ENCODE peak calls at places on chromosomes 1 and 21, in five cellular contexts. S is HL-60, Z is cardiac fibroblast, B is heart right ventricle, P is stomach. H is an unnamed sample.

GRCh38 chr1:228278432-228278941 is 70.6 kb downstream of the OBSCN start:
- DNase-seq in S (no peak), Z (no peak), B (peak), P (no peak), H (peak)

GRCh38 chr1:43492816-43493215 is 37.9 kb upstream of the PTPRF start:
- DNase-seq in S (no peak), Z (peak), B (no peak), P (no peak), H (no peak)

GRCh38 chr1:145690587-145691558 is 16.3 kb downstream of the PDZK1 start:
- DNase-seq in S (no peak), Z (peak), B (no peak), P (no peak), H (no peak)

GRCh38 chr1:15966081-15966955 is 9.6 kb downstream of the ZBTB17 start:
- DNase-seq in S (peak), Z (peak), B (no peak), P (peak), H (no peak)

GRCh38 chr1:179867493-179868330 is 9.9 kb downstream of the TOR1AIP2 start:
- DNase-seq in S (peak), Z (peak), B (no peak), P (peak), H (no peak)

GRCh38 chr1:8684590-8684989 is 132.8 kb downstream of the RERE start:
- DNase-seq in S (no peak), Z (no peak), B (no peak), P (no peak), H (no peak)

GRCh38 chr1:93519196-93519825 is 71.4 kb downstream of the FNBP1L start:
- DNase-seq in S (no peak), Z (peak), B (no peak), P (no peak), H (no peak)

GRCh38 chr1:202439308-202439707 is 90.8 kb downstream of the PPP1R12B start:
- DNase-seq in S (no peak), Z (no peak), B (no peak), P (no peak), H (peak)

GRCh38 chr1:224542783-224543440 is 73.2 kb upstream of the CNIH3 start:
- DNase-seq in S (peak), Z (peak), B (no peak), P (no peak), H (no peak)

GRCh38 chr1:1599030-1599916 is 662 bp downstream of the FNDC10 start:
- DNase-seq in S (peak), Z (peak), B (peak), P (no peak), H (peak)

GRCh38 chr1:37265156-37265555 is 209.2 kb upstream of the ZC3H12A start:
- DNase-seq in S (no peak), Z (no peak), B (no peak), P (no peak), H (no peak)

GRCh38 chr21:41370840-41371697 is 9.2 kb downstream of the MX2 start:
- DNase-seq in S (no peak), Z (peak), B (no peak), P (no peak), H (no peak)

GRCh38 chr1:111161843-111162242 is 21.8 kb downstream of the CEPT1 start:
- DNase-seq in S (no peak), Z (peak), B (no peak), P (no peak), H (no peak)

GRCh38 chr1:41428736-41429640 is 55.5 kb downstream of the EDN2 start:
- DNase-seq in S (no peak), Z (no peak), B (no peak), P (no peak), H (no peak)

GRCh38 chr1:197774691-197775281 is 494 bp downstream of the DENND1B start:
- DNase-seq in S (peak), Z (peak), B (peak), P (peak), H (no peak)

GRCh38 chr1:193355179-193355578 is 168.8 kb upstream of the B3GALT2 start:
- DNase-seq in S (no peak), Z (peak), B (no peak), P (no peak), H (no peak)

GRCh38 chr1:83583351-83584014 is 415.4 kb downstream of the TTLL7 start:
- DNase-seq in S (no peak), Z (peak), B (no peak), P (no peak), H (no peak)

GRCh38 chr1:4161271-4162006 is 261.4 kb upstream of the C1orf174 start:
- DNase-seq in S (no peak), Z (no peak), B (no peak), P (no peak), H (no peak)

GRCh38 chr1:56188855-56189254 is 390.5 kb downstream of the PLPP3 start:
- DNase-seq in S (no peak), Z (no peak), B (no peak), P (no peak), H (no peak)

GRCh38 chr1:25051906-25052305 is 121.8 kb upstream of the RUNX3 start:
- DNase-seq in S (no peak), Z (no peak), B (no peak), P (no peak), H (no peak)

GRCh38 chr1:114177282-114177681 is 23.6 kb upstream of the SYT6 start:
- DNase-seq in S (no peak), Z (no peak), B (no peak), P (no peak), H (no peak)

GRCh38 chr1:84861516-84861915 is 31.5 kb downstream of the LPAR3 start:
- DNase-seq in S (no peak), Z (no peak), B (no peak), P (no peak), H (no peak)

GRCh38 chr1:116466810-116467557 is 93.9 kb downstream of the ATP1A1 start:
- DNase-seq in S (no peak), Z (no peak), B (no peak), P (no peak), H (no peak)

GRCh38 chr1:158445371-158445770 is 16.3 kb upstream of the OR10K1 start:
- DNase-seq in S (no peak), Z (no peak), B (no peak), P (no peak), H (no peak)

GRCh38 chr1:168465942-168466702 is 77.7 kb downstream of the XCL2 start:
- DNase-seq in S (peak), Z (peak), B (no peak), P (peak), H (no peak)

GRCh38 chr1:223667484-223668182 is 2.1 kb upstream of the CAPN8 start:
- DNase-seq in S (no peak), Z (no peak), B (no peak), P (no peak), H (no peak)

GRCh38 chr1:14095001-14095400 is 395.0 kb downstream of the PRDM2 start:
- DNase-seq in S (no peak), Z (peak), B (no peak), P (no peak), H (peak)

GRCh38 chr1:158053276-158053675 is 59.8 kb downstream of the KIRREL1 start:
- DNase-seq in S (no peak), Z (no peak), B (no peak), P (no peak), H (no peak)

GRCh38 chr1:9784508-9785133 is 39.1 kb downstream of the CLSTN1 start:
- DNase-seq in S (peak), Z (peak), B (no peak), P (peak), H (no peak)

GRCh38 chr1:39898648-39899603 is 2.8 kb downstream of the MYCL start:
- DNase-seq in S (no peak), Z (peak), B (no peak), P (peak), H (no peak)
- TF ChIP-seq CTCF in S (no peak), Z (no peak), B (no peak), P (no peak), H (no peak)

GRCh38 chr1:234606731-234607090 is 3.3 kb downstream of the IRF2BP2 start:
- DNase-seq in S (no peak), Z (no peak), B (no peak), P (no peak), H (no peak)

GRCh38 chr1:234607091-234608025 is 2.6 kb downstream of the IRF2BP2 start:
- DNase-seq in S (peak), Z (peak), B (peak), P (peak), H (no peak)

GRCh38 chr1:234604726-234605492 is 5.1 kb downstream of the IRF2BP2 start:
- DNase-seq in S (peak), Z (peak), B (no peak), P (no peak), H (no peak)

GRCh38 chr1:234605493-234605982 is 4.4 kb downstream of the IRF2BP2 start:
- DNase-seq in S (no peak), Z (no peak), B (no peak), P (no peak), H (no peak)

DNA sequence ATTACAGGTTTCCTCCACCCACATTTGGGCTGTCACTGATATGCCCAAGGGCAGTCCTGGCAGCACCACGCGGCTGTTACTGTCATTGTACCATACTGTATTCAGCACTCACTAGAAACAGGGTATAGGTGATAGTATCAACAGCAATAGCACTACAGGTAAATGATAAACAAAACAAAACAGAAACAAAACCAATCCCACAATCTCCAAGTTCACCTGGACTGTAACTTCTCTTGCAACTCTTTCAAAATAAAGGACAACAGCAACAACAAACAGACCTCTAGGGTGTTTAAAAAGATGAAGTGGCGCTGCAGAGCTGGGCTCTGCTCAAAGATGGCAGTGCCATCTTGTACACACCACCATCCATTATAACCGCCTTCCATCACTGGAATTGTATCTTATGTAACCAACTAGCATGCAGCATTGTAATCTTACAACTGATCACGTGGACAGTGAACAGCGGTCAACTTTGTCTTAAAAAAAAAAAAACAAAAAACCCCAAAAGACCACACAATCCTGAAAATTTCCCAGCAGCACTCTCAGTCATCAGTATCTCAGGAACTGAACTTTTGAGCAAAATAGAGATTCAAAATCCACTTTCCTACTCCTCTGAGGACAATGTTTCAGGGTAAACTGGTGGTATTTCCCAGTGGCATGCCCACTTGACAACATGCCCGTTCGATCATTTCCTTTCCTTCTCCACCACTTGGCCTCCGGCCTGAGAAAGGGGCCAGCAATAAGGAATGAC is 3.8 kb downstream of the IRF2BP2 start:
- DNase-seq in S (peak), Z (peak), B (peak), P (peak), H (no peak)
- TF ChIP-seq CTCF in S (no peak), Z (no peak), B (no peak), P (no peak), H (peak)

GRCh38 chr21:15761508-15762100 is 31.8 kb downstream of the USP25 start:
- DNase-seq in S (no peak), Z (no peak), B (no peak), P (peak), H (no peak)

GRCh38 chr21:15759469-15759868 is 29.7 kb downstream of the USP25 start:
- DNase-seq in S (no peak), Z (no peak), B (no peak), P (no peak), H (no peak)

GRCh38 chr21:15764878-15765277 is 35.1 kb downstream of the USP25 start:
- DNase-seq in S (no peak), Z (no peak), B (no peak), P (no peak), H (no peak)

GRCh38 chr21:15766952-15767603 is 37.3 kb downstream of the USP25 start:
- DNase-seq in S (no peak), Z (no peak), B (no peak), P (no peak), H (no peak)

GRCh38 chr21:15763359-15763758 is 33.6 kb downstream of the USP25 start:
- DNase-seq in S (no peak), Z (no peak), B (no peak), P (no peak), H (no peak)
- TF ChIP-seq CTCF in S (no peak), Z (no peak), B (no peak), P (no peak), H (no peak)

DNA sequence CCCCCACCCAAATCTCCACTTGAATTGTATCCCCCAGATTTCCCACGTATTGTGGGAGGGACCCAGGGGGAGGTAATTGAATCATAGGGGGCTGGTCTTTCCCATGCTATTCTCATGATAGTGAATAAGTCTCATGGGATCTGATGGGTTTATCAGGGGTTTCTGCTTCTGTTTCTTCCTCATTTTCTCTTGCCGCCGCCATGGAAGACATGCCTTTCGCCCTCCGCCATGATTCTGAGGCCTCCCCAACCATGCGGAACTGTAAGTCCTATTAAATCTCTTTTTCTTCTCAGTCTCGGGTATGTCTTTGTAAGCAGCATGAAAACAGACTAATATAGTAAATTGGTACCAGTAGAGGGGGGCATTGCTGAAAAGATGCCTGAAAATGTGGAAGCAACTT is 33.4 kb upstream of the ZNF496 start:
- DNase-seq in S (no peak), Z (no peak), B (no peak), P (no peak), H (no peak)
- TF ChIP-seq CTCF in S (no peak), Z (no peak), B (no peak), P (no peak), H (no peak)

GRCh38 chr1:47684518-47684917 is 246.7 kb downstream of the FOXD2 start:
- DNase-seq in S (no peak), Z (no peak), B (no peak), P (no peak), H (peak)

GRCh38 chr1:47685763-47686066 is 247.9 kb downstream of the FOXD2 start:
- DNase-seq in S (no peak), Z (no peak), B (no peak), P (no peak), H (no peak)

GRCh38 chr1:47686731-47687617 is 249.1 kb downstream of the FOXD2 start:
- DNase-seq in S (no peak), Z (no peak), B (no peak), P (peak), H (peak)

GRCh38 chr1:47683402-47683801 is 245.6 kb downstream of the FOXD2 start:
- DNase-seq in S (no peak), Z (no peak), B (no peak), P (no peak), H (peak)

DNA sequence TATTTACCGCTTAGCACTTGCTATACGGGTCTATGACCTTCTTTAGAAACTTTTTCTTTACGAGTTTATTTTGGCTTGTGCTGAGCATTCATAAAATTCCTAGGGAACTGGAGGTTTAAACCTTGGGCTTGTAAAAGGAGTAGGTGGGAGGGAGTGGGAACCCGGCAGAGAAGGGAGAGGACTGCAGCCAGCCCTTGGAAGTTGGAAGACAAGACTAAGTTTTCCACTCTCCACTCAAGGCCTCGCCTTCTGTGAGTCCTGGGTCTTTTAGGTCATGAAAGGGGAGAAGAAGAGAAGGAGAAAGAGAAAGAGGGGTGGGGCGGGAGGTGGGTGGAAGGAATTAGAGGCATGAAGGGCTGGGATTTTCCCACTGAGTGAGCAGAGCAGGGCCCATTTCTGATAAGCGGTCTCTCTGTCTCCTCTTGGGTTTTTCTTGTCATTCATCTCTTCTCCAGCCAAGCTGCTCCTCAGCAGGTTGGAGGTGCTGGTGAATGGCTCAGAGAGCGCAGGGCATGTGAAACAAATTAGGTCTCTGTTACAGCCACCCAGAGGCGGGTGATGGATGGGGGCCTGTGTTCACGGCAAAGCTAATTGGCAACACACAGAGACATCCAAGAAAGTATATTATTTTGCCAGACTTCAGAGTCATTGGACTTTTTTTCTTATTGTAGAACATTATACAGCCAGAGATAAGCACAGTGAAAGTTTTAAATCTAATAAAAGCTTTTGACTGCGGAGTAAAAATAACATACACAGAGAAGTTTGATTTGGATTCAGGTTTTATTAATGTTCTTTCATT is 247.3 kb downstream of the FOXD2 start:
- DNase-seq in S (no peak), Z (no peak), B (no peak), P (no peak), H (peak)
- TF ChIP-seq CTCF in S (no peak), Z (no peak), B (no peak), P (no peak), H (no peak)

GRCh38 chr21:42537106-42537742 is 23.6 kb downstream of the SLC37A1 start:
- DNase-seq in S (peak), Z (no peak), B (no peak), P (no peak), H (no peak)
- TF ChIP-seq CTCF in S (no peak), Z (peak), B (no peak), P (no peak), H (peak)

GRCh38 chr1:91548382-91549040 is 47.9 kb downstream of the CDC7 start:
- DNase-seq in S (no peak), Z (peak), B (no peak), P (no peak), H (no peak)
- TF ChIP-seq CTCF in S (no peak), Z (no peak), B (no peak), P (no peak), H (no peak)

H was measured in osteocyte.